ENCODE peak calls at places on chromosomes 5 and 9, in ten cellular contexts. A is endothelial cell, T is MCF 10A, L is body of pancreas, U is heart right ventricle, Z is type B pancreatic cell, R is A549, G is RWPE1, P is AG04450, D is kidney. Q is an unnamed sample.
A peak's percentile ranks its signal among the peaks of the same experiment; 100 is the strongest.

GRCh38 chr5:98321356-98321755 is 452.1 kb upstream of the RGMB start:
- DNase-seq in A (no peak), T (no peak), L (no peak), U (peak; percentile 9), Z (no peak), R (no peak), G (no peak), P (no peak), D (no peak), Q (no peak)

GRCh38 chr9:5872496-5872895 is 18.2 kb upstream of the MLANA start:
- DNase-seq in A (no peak), T (no peak), L (no peak), U (no peak), Z (no peak), R (no peak), G (no peak), P (no peak), D (no peak), Q (no peak)

GRCh38 chr5:16549491-16550233 is 67.1 kb downstream of the RETREG1 start:
- DNase-seq in A (no peak), T (no peak), L (no peak), U (no peak), Z (no peak), R (no peak), G (no peak), P (no peak), D (no peak), Q (no peak)

GRCh38 chr5:139709587-139710369 is 61.6 kb downstream of the CXXC5 start:
- DNase-seq in A (peak; percentile 66), T (no peak), L (no peak), U (peak; percentile 75), Z (peak; percentile 80), R (no peak), G (no peak), P (no peak), D (peak; percentile 87), Q (no peak)

GRCh38 chr5:20113031-20113685 is 125.2 kb upstream of the CDH18 start:
- DNase-seq in A (no peak), T (no peak), L (no peak), U (no peak), Z (no peak), R (no peak), G (no peak), P (no peak), D (no peak), Q (no peak)

GRCh38 chr5:73378765-73379164 is 69.8 kb downstream of the FOXD1 start:
- DNase-seq in A (no peak), T (no peak), L (no peak), U (no peak), Z (no peak), R (no peak), G (no peak), P (no peak), D (no peak), Q (no peak)

GRCh38 chr5:130578354-130578753 is 586.7 kb downstream of the HINT1 start:
- DNase-seq in A (no peak), T (no peak), L (no peak), U (no peak), Z (no peak), R (no peak), G (no peak), P (no peak), D (no peak), Q (no peak)

GRCh38 chr5:6081727-6082210 is 296.6 kb downstream of the MED10 start:
- DNase-seq in A (no peak), T (no peak), L (no peak), U (no peak), Z (no peak), R (no peak), G (no peak), P (no peak), D (no peak), Q (no peak)

GRCh38 chr9:115941561-115942315 is 211.9 kb upstream of the PAPPA start:
- DNase-seq in A (no peak), T (peak; percentile 74), L (no peak), U (no peak), Z (no peak), R (no peak), G (peak; percentile 72), P (no peak), D (no peak), Q (no peak)

GRCh38 chr5:173745123-173745522 is 128.7 kb upstream of the BOD1 start:
- DNase-seq in A (no peak), T (no peak), L (no peak), U (no peak), Z (no peak), R (no peak), G (no peak), P (no peak), D (no peak), Q (no peak)

GRCh38 chr5:52692618-52693017 is 95.1 kb upstream of the ITGA1 start:
- DNase-seq in A (no peak), T (no peak), L (no peak), U (no peak), Z (no peak), R (no peak), G (no peak), P (no peak), D (no peak), Q (no peak)

GRCh38 chr5:52693836-52694235 is 93.9 kb upstream of the ITGA1 start:
- DNase-seq in A (no peak), T (no peak), L (no peak), U (no peak), Z (no peak), R (no peak), G (no peak), P (no peak), D (no peak), Q (no peak)

GRCh38 chr5:52690236-52690685 is 97.5 kb upstream of the ITGA1 start:
- DNase-seq in A (no peak), T (no peak), L (no peak), U (no peak), Z (no peak), R (no peak), G (no peak), P (no peak), D (no peak), Q (no peak)

GRCh38 chr5:52692039-52692438 is 95.7 kb upstream of the ITGA1 start:
- DNase-seq in A (no peak), T (no peak), L (no peak), U (no peak), Z (no peak), R (no peak), G (no peak), P (peak; percentile 34), D (no peak), Q (no peak)

DNA sequence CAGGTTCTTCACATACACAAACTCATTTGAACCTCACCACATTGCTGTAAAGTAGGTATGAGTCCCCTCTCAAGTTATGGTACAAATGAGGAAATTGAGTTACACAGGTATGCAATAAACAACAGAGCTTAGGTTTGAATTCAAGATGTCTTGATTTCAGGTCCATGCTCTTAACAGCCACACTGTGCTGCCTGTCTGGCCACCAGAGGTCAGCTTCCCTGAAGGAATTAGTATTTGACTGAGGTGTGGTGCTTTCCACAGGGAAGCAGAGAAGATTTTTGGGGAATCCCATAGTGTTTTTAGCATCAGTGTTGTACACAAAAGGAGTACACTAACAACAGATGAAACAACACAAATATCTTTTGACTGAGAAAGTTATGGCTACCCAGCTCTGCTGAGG is 94.4 kb upstream of the ITGA1 start:
- DNase-seq in A (peak; percentile 40), T (peak; percentile 55), L (no peak), U (peak; percentile 58), Z (no peak), R (no peak), G (peak; percentile 49), P (no peak), D (peak; percentile 43), Q (no peak)
- TF ChIP-seq CTCF in A (peak; percentile 38), T (peak; percentile 41), L (peak; percentile 27), U (peak; percentile 69), Z (peak; percentile 57), R (peak; percentile 27), G (peak; percentile 63), P (peak; percentile 62), D (peak; percentile 53), Q (no peak)

GRCh38 chr9:91746357-91746756 is 203.7 kb downstream of the ROR2 start:
- DNase-seq in A (no peak), T (no peak), L (no peak), U (no peak), Z (no peak), R (no peak), G (no peak), P (no peak), D (no peak), Q (no peak)

GRCh38 chr9:91751922-91752321 is 198.1 kb downstream of the ROR2 start:
- DNase-seq in A (no peak), T (peak; percentile 69), L (no peak), U (no peak), Z (no peak), R (no peak), G (peak; percentile 34), P (no peak), D (no peak), Q (no peak)

GRCh38 chr9:91753711-91754110 is 196.3 kb downstream of the ROR2 start:
- DNase-seq in A (no peak), T (no peak), L (no peak), U (no peak), Z (no peak), R (no peak), G (no peak), P (no peak), D (no peak), Q (no peak)

GRCh38 chr9:91746904-91747303 is 203.1 kb downstream of the ROR2 start:
- DNase-seq in A (no peak), T (peak; percentile 28), L (no peak), U (no peak), Z (peak; percentile 37), R (no peak), G (no peak), P (no peak), D (no peak), Q (no peak)

DNA sequence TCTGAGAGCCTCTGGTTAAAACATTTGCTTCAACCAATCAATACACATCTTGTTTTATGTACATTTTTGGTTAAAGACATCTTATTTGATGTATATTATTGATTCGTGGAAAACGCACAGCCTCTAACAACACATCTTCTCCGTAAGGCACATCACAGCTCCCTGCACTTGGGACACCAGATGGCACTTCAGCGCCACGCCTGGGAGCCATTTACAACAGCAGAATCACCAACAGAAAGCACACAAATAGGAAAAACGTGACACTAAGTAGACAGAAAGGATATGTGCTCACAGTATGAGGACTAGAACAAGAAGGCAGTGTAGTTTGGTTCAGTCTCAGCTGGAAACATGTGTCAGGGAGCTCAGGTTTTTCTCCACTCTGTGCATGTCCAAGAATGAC is 199.7 kb downstream of the ROR2 start:
- DNase-seq in A (no peak), T (no peak), L (no peak), U (no peak), Z (no peak), R (no peak), G (no peak), P (no peak), D (no peak), Q (no peak)
- TF ChIP-seq CTCF in A (no peak), T (no peak), L (no peak), U (no peak), Z (no peak), R (no peak), G (no peak), P (no peak), D (no peak), Q (no peak)

GRCh38 chr5:180021900-180022299 is 49.7 kb downstream of the RNF130 start:
- DNase-seq in A (no peak), T (no peak), L (no peak), U (no peak), Z (no peak), R (no peak), G (no peak), P (no peak), D (no peak), Q (no peak)
- TF ChIP-seq CTCF in A (peak; percentile 18), T (no peak), L (no peak), U (no peak), Z (no peak), R (no peak), G (no peak), P (no peak), D (no peak), Q (no peak)

GRCh38 chr9:80605129-80605528 is 1033.4 kb downstream of the TLE4 start:
- DNase-seq in A (no peak), T (peak; percentile 54), L (no peak), U (no peak), Z (no peak), R (peak; percentile 1), G (peak; percentile 16), P (peak; percentile 11), D (no peak), Q (no peak)
- TF ChIP-seq CTCF in A (no peak), T (peak; percentile 32), L (no peak), U (peak; percentile 48), Z (peak; percentile 66), R (peak; percentile 42), G (peak; percentile 53), P (peak; percentile 60), D (peak; percentile 35), Q (no peak)

Q was measured in omental fat pad.